ENCODE peak calls at places on chromosomes 2 and 18, in five cellular contexts. One of them, this sample, is unnamed.
A peak's percentile ranks its signal among the peaks of the same experiment; 100 is the strongest.

GRCh38 chr2:79935771-79936657 is 368.5 kb downstream of the LRRTM1 start:
- DNase-seq in cardiac muscle cell: peak; percentile 72
- DNase-seq in MM.1S: peak; percentile 61
- DNase-seq in AG10803: peak; percentile 75
- DNase-seq in Peyer's patch: peak; percentile 70
- DNase-seq in this sample: peak; percentile 25

GRCh38 chr2:233404227-233404626 is 49.9 kb downstream of the DGKD start:
- DNase-seq in Peyer's patch: peak; percentile 83
- DNase-seq in MM.1S: peak; percentile 57
- DNase-seq in cardiac muscle cell: peak; percentile 48
- DNase-seq in AG10803: no peak
- DNase-seq in this sample: no peak

GRCh38 chr2:227033471-227034148 is 130.4 kb downstream of the COL4A4 start:
- DNase-seq in Peyer's patch: peak; percentile 61
- DNase-seq in cardiac muscle cell: peak; percentile 86
- DNase-seq in MM.1S: peak; percentile 19
- DNase-seq in AG10803: peak; percentile 54
- DNase-seq in this sample: peak; percentile 21

GRCh38 chr18:76953186-76953982 is 131.0 kb downstream of the ZNF236 start:
- DNase-seq in cardiac muscle cell: no peak
- DNase-seq in Peyer's patch: no peak
- DNase-seq in MM.1S: no peak
- DNase-seq in AG10803: no peak
- DNase-seq in this sample: no peak

GRCh38 chr2:119259296-119259860 is 35.7 kb downstream of the STEAP3 start:
- DNase-seq in MM.1S: no peak
- DNase-seq in cardiac muscle cell: no peak
- DNase-seq in Peyer's patch: peak; percentile 32
- DNase-seq in AG10803: peak; percentile 23
- DNase-seq in this sample: no peak

GRCh38 chr2:113692698-113693428 is 63.6 kb downstream of the SLC35F5 start:
- DNase-seq in Peyer's patch: no peak
- DNase-seq in AG10803: no peak
- DNase-seq in MM.1S: peak; percentile 75
- DNase-seq in cardiac muscle cell: no peak
- DNase-seq in this sample: no peak

GRCh38 chr2:128442891-128443302 is 124.2 kb upstream of the HS6ST1 start:
- DNase-seq in MM.1S: no peak
- DNase-seq in Peyer's patch: peak; percentile 37
- DNase-seq in AG10803: no peak
- DNase-seq in cardiac muscle cell: peak; percentile 23
- DNase-seq in this sample: no peak

GRCh38 chr2:60641866-60642788 is 88.7 kb upstream of the BCL11A start:
- DNase-seq in Peyer's patch: peak; percentile 58
- DNase-seq in MM.1S: peak; percentile 44
- DNase-seq in AG10803: peak; percentile 50
- DNase-seq in cardiac muscle cell: peak; percentile 78
- DNase-seq in this sample: peak; percentile 13

GRCh38 chr2:160061533-160062282 is 707 bp downstream of the PLA2R1 start:
- DNase-seq in Peyer's patch: no peak
- DNase-seq in cardiac muscle cell: no peak
- DNase-seq in AG10803: no peak
- DNase-seq in MM.1S: no peak
- DNase-seq in this sample: no peak

GRCh38 chr2:160063266-160063665 is 851 bp upstream of the PLA2R1 start:
- DNase-seq in MM.1S: no peak
- DNase-seq in AG10803: no peak
- DNase-seq in cardiac muscle cell: no peak
- DNase-seq in Peyer's patch: no peak
- DNase-seq in this sample: no peak

GRCh38 chr2:160060297-160060696 is 2.1 kb downstream of the PLA2R1 start:
- DNase-seq in MM.1S: no peak
- DNase-seq in Peyer's patch: no peak
- DNase-seq in cardiac muscle cell: no peak
- DNase-seq in AG10803: no peak
- DNase-seq in this sample: no peak

GRCh38 chr2:160063895-160064577 is 1.6 kb upstream of the PLA2R1 start:
- DNase-seq in MM.1S: no peak
- DNase-seq in AG10803: no peak
- DNase-seq in Peyer's patch: peak; percentile 64
- DNase-seq in cardiac muscle cell: no peak
- DNase-seq in this sample: no peak

GRCh38 chr2:160062283-160063005 is at the start of gene PLA2R1:
- DNase-seq in AG10803: peak; percentile 47
- DNase-seq in MM.1S: no peak
- DNase-seq in Peyer's patch: peak; percentile 72
- DNase-seq in cardiac muscle cell: peak; percentile 58
- DNase-seq in this sample: no peak
- H3K4me3 ChIP-seq in AG10803: peak within 1 kb of the TSS; percentile 75
- H3K4me3 ChIP-seq in MM.1S: no peak within 1 kb of the TSS
- H3K4me3 ChIP-seq in Peyer's patch: peak within 1 kb of the TSS; percentile 44
- H3K4me3 ChIP-seq in cardiac muscle cell: peak within 1 kb of the TSS; percentile 46
- H3K4me3 ChIP-seq in this sample: peak within 1 kb of the TSS; percentile 86

GRCh38 chr2:192749606-192750200 is 555.0 kb upstream of the TMEFF2 start:
- DNase-seq in MM.1S: peak; percentile 9
- DNase-seq in cardiac muscle cell: peak; percentile 36
- DNase-seq in Peyer's patch: no peak
- DNase-seq in AG10803: no peak
- DNase-seq in this sample: no peak
- TF ChIP-seq CTCF in MM.1S: no peak
- TF ChIP-seq CTCF in cardiac muscle cell: no peak
- TF ChIP-seq CTCF in Peyer's patch: no peak
- TF ChIP-seq CTCF in AG10803: no peak
- TF ChIP-seq CTCF in this sample: no peak

DNA sequence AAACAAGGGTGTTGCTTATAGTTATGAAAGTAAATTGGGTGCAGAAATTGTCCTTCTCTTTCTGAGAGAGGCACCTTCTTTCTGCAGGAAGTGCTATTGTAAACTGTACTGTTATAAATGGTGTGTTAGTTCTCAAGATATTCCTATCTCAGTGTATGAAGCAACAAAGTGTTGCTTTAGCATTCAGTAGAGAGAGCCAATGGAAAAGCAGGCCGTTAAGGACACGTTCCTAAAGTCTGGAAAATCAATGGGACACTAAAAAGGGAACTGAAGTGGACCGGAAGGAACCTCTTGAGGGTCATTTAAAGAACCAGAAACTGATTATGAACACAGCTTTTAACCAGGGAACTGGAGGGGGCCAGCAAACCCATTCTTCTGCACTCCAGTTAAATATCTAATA is 510.0 kb upstream of the ZEB2 start:
- DNase-seq in AG10803: no peak
- DNase-seq in cardiac muscle cell: peak; percentile 76
- DNase-seq in MM.1S: no peak
- DNase-seq in Peyer's patch: no peak
- DNase-seq in this sample: no peak
- H3K4me3 ChIP-seq in AG10803: no peak overlapping the region
- H3K4me3 ChIP-seq in cardiac muscle cell: no peak overlapping the region
- H3K4me3 ChIP-seq in MM.1S: no peak overlapping the region
- H3K4me3 ChIP-seq in Peyer's patch: no peak overlapping the region
- H3K4me3 ChIP-seq in this sample: no peak overlapping the region

DNA sequence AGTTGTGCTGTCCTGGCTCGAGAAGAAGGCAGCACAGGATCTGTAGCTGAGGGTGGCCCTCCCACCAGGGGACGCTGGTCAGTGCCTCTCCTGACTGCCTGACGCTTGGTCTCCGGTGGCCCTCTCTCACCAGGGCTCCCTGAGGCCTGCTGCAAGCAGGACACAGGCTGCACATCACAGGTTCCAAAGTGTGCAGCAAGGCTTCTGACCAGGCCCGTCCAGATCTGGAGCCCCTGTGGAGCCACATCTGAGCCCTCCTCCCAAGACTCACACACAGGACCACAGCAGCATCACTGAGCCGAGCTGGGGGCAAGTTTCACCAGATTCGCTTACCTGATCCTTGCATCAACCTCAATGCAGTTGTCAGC is 12.1 kb downstream of the AMER3 start:
- DNase-seq in AG10803: no peak
- DNase-seq in Peyer's patch: no peak
- DNase-seq in cardiac muscle cell: no peak
- DNase-seq in MM.1S: no peak
- DNase-seq in this sample: no peak
- TF ChIP-seq CTCF in AG10803: no peak
- TF ChIP-seq CTCF in Peyer's patch: no peak
- TF ChIP-seq CTCF in cardiac muscle cell: no peak
- TF ChIP-seq CTCF in MM.1S: no peak
- TF ChIP-seq CTCF in this sample: no peak

GRCh38 chr2:201698588-201699226 is at the start of gene MPP4:
- DNase-seq in Peyer's patch: no peak
- DNase-seq in AG10803: peak; percentile 87
- DNase-seq in MM.1S: no peak
- DNase-seq in cardiac muscle cell: no peak
- DNase-seq in this sample: peak; percentile 45
- H3K4me3 ChIP-seq in Peyer's patch: no peak within 1 kb of the TSS
- H3K4me3 ChIP-seq in AG10803: peak within 1 kb of the TSS; percentile 2
- H3K4me3 ChIP-seq in MM.1S: no peak within 1 kb of the TSS
- H3K4me3 ChIP-seq in cardiac muscle cell: no peak within 1 kb of the TSS
- H3K4me3 ChIP-seq in this sample: no peak within 1 kb of the TSS

GRCh38 chr2:70991742-70992141 is 2.9 kb downstream of the TEX261 start:
- DNase-seq in cardiac muscle cell: no peak
- DNase-seq in Peyer's patch: no peak
- DNase-seq in MM.1S: no peak
- DNase-seq in AG10803: no peak
- DNase-seq in this sample: no peak

GRCh38 chr2:70992945-70993688 is 1.6 kb downstream of the TEX261 start:
- DNase-seq in Peyer's patch: no peak
- DNase-seq in MM.1S: no peak
- DNase-seq in AG10803: no peak
- DNase-seq in cardiac muscle cell: no peak
- DNase-seq in this sample: no peak

GRCh38 chr2:70990216-70990615 is 4.5 kb downstream of the TEX261 start:
- DNase-seq in AG10803: no peak
- DNase-seq in cardiac muscle cell: no peak
- DNase-seq in MM.1S: no peak
- DNase-seq in Peyer's patch: no peak
- DNase-seq in this sample: no peak

GRCh38 chr2:70988726-70989648 is 5.7 kb downstream of the TEX261 start:
- DNase-seq in Peyer's patch: no peak
- DNase-seq in cardiac muscle cell: no peak
- DNase-seq in AG10803: no peak
- DNase-seq in MM.1S: no peak
- DNase-seq in this sample: no peak

DNA sequence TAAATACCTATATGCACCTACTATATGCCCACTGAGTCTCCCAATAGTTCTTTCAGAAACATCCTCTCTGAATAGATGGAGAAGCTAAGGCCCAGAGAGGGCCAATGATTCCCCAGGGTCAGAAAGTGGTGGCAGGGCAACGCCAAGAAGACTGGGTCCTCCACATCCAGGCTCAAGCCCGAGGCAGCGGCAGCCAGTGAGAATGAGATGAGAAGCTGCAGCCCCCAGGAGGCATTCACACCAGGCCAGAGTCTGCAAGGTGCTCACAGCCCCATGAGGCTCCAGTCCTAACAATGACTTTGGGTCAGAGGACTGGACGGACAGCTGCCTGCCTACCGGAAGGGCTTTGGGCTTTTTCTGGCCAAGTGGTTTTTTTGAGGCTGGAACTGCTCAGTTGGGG is 3.5 kb downstream of the TEX261 start:
- DNase-seq in MM.1S: no peak
- DNase-seq in cardiac muscle cell: no peak
- DNase-seq in Peyer's patch: no peak
- DNase-seq in AG10803: no peak
- DNase-seq in this sample: no peak
- TF ChIP-seq CTCF in MM.1S: no peak
- TF ChIP-seq CTCF in cardiac muscle cell: no peak
- TF ChIP-seq CTCF in Peyer's patch: no peak
- TF ChIP-seq CTCF in AG10803: no peak
- TF ChIP-seq CTCF in this sample: no peak

This sample was measured in AG09309.